ENCODE peak calls at places on chromosomes 4 and X, in seven cellular contexts. One of them, this sample, is unnamed.
A peak's percentile ranks its signal among the peaks of the same experiment; 100 is the strongest.

GRCh38 chr4:22072240-22072639 is 123.7 kb upstream of the KCNIP4 start:
- DNase-seq in SK-N-SH: no peak
- DNase-seq in K562: no peak
- DNase-seq in GM12878: no peak
- DNase-seq in GM12892: no peak
- DNase-seq in HepG2: no peak
- DNase-seq in H1: no peak
- DNase-seq in this sample: no peak

GRCh38 chrX:153411255-153411987 is at the start of gene ZFP92:
- DNase-seq in SK-N-SH: peak; percentile 88
- DNase-seq in K562: peak; percentile 88
- DNase-seq in GM12878: no peak
- DNase-seq in GM12892: peak; percentile 69
- DNase-seq in HepG2: no peak
- DNase-seq in H1: peak; percentile 48
- DNase-seq in this sample: peak; percentile 68

GRCh38 chr4:67083496-67083895 is 461.8 kb downstream of the CENPC start:
- DNase-seq in SK-N-SH: no peak
- DNase-seq in K562: no peak
- DNase-seq in GM12878: no peak
- DNase-seq in GM12892: no peak
- DNase-seq in HepG2: no peak
- DNase-seq in H1: no peak
- DNase-seq in this sample: no peak

GRCh38 chr4:88043001-88043400 is 35.6 kb downstream of the PKD2 start:
- DNase-seq in SK-N-SH: no peak
- DNase-seq in K562: no peak
- DNase-seq in GM12878: no peak
- DNase-seq in GM12892: no peak
- DNase-seq in HepG2: no peak
- DNase-seq in H1: no peak
- DNase-seq in this sample: no peak

GRCh38 chr4:105092768-105093167 is 53.9 kb upstream of the TET2 start:
- DNase-seq in SK-N-SH: no peak
- DNase-seq in K562: no peak
- DNase-seq in GM12878: no peak
- DNase-seq in GM12892: no peak
- DNase-seq in HepG2: no peak
- DNase-seq in H1: no peak
- DNase-seq in this sample: no peak

GRCh38 chr4:2794707-2795557 is 2.0 kb downstream of the SH3BP2 start:
- DNase-seq in SK-N-SH: no peak
- DNase-seq in K562: no peak
- DNase-seq in GM12878: no peak
- DNase-seq in GM12892: no peak
- DNase-seq in HepG2: no peak
- DNase-seq in H1: no peak
- DNase-seq in this sample: no peak

GRCh38 chr4:15963568-15963967 is 593 bp upstream of the FGFBP2 start:
- DNase-seq in SK-N-SH: peak; percentile 26
- DNase-seq in K562: no peak
- DNase-seq in GM12878: no peak
- DNase-seq in GM12892: peak; percentile 30
- DNase-seq in HepG2: no peak
- DNase-seq in H1: no peak
- DNase-seq in this sample: peak; percentile 30

GRCh38 chrX:104270916-104271512 is 16.3 kb upstream of the ESX1 start:
- DNase-seq in SK-N-SH: no peak
- DNase-seq in K562: peak; percentile 9
- DNase-seq in GM12878: no peak
- DNase-seq in GM12892: no peak
- DNase-seq in HepG2: peak; percentile 1
- DNase-seq in H1: peak; percentile 72
- DNase-seq in this sample: no peak

GRCh38 chr4:28548549-28548948 is 1687.9 kb downstream of the STIM2 start:
- DNase-seq in SK-N-SH: no peak
- DNase-seq in K562: no peak
- DNase-seq in GM12878: no peak
- DNase-seq in GM12892: no peak
- DNase-seq in HepG2: no peak
- DNase-seq in H1: no peak
- DNase-seq in this sample: no peak

GRCh38 chr4:98627883-98628282 is 30.5 kb downstream of the TSPAN5 start:
- DNase-seq in SK-N-SH: no peak
- DNase-seq in K562: no peak
- DNase-seq in GM12878: no peak
- DNase-seq in GM12892: no peak
- DNase-seq in HepG2: no peak
- DNase-seq in H1: no peak
- DNase-seq in this sample: no peak
- TF ChIP-seq TAF1 in SK-N-SH: no peak
- TF ChIP-seq TAF1 in K562: no peak
- TF ChIP-seq TAF1 in GM12878: no peak
- TF ChIP-seq TAF1 in GM12892: no peak
- TF ChIP-seq TAF1 in HepG2: no peak
- TF ChIP-seq TAF1 in H1: no peak
- TF ChIP-seq TAF1 in this sample: no peak

GRCh38 chrX:120819126-120819525 is 56.5 kb downstream of the CT47B1 start:
- DNase-seq in SK-N-SH: no peak
- DNase-seq in K562: no peak
- DNase-seq in GM12878: no peak
- DNase-seq in GM12892: no peak
- DNase-seq in HepG2: no peak
- DNase-seq in H1: no peak
- DNase-seq in this sample: no peak

DNA sequence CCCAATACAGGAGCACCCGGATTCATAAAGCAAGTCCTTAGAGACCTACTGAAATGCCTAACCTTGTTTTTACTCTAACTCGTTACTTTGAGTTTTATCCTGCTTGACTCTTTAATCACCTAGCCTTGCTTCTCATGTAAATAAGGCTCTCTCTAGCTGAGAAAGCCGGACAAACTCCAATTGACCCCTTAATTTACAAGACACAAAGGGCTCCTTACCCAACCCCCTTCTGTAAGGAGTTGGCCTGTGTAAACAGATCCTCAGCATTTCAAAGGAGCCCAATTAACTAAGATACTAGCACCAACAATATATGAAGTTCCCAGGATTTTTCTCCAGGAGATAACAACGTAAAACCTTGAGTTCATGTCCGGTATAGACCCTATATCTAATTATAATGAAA is 61.7 kb downstream of the CT47B1 start:
- DNase-seq in SK-N-SH: no peak
- DNase-seq in K562: no peak
- DNase-seq in GM12878: no peak
- DNase-seq in GM12892: no peak
- DNase-seq in HepG2: no peak
- DNase-seq in H1: no peak
- DNase-seq in this sample: no peak
- TF ChIP-seq POLR2AphosphoS5 in SK-N-SH: no peak
- TF ChIP-seq POLR2AphosphoS5 in K562: no peak
- TF ChIP-seq POLR2AphosphoS5 in GM12878: no peak
- TF ChIP-seq POLR2AphosphoS5 in GM12892: no peak
- TF ChIP-seq POLR2AphosphoS5 in HepG2: no peak
- TF ChIP-seq POLR2AphosphoS5 in H1: no peak
- TF ChIP-seq POLR2AphosphoS5 in this sample: no peak

GRCh38 chr4:185728886-185729285 is 83.1 kb downstream of the SORBS2 start:
- DNase-seq in SK-N-SH: no peak
- DNase-seq in K562: no peak
- DNase-seq in GM12878: no peak
- DNase-seq in GM12892: no peak
- DNase-seq in HepG2: no peak
- DNase-seq in H1: no peak
- DNase-seq in this sample: no peak

GRCh38 chr4:185730387-185730786 is 81.6 kb downstream of the SORBS2 start:
- DNase-seq in SK-N-SH: no peak
- DNase-seq in K562: peak; percentile 10
- DNase-seq in GM12878: no peak
- DNase-seq in GM12892: no peak
- DNase-seq in HepG2: no peak
- DNase-seq in H1: no peak
- DNase-seq in this sample: no peak

GRCh38 chr4:185734214-185734613 is 77.8 kb downstream of the SORBS2 start:
- DNase-seq in SK-N-SH: no peak
- DNase-seq in K562: no peak
- DNase-seq in GM12878: peak; percentile 79
- DNase-seq in GM12892: peak; percentile 37
- DNase-seq in HepG2: no peak
- DNase-seq in H1: no peak
- DNase-seq in this sample: peak; percentile 20

GRCh38 chr4:185729300-185729912 is 82.6 kb downstream of the SORBS2 start:
- DNase-seq in SK-N-SH: no peak
- DNase-seq in K562: no peak
- DNase-seq in GM12878: no peak
- DNase-seq in GM12892: no peak
- DNase-seq in HepG2: no peak
- DNase-seq in H1: no peak
- DNase-seq in this sample: no peak

DNA sequence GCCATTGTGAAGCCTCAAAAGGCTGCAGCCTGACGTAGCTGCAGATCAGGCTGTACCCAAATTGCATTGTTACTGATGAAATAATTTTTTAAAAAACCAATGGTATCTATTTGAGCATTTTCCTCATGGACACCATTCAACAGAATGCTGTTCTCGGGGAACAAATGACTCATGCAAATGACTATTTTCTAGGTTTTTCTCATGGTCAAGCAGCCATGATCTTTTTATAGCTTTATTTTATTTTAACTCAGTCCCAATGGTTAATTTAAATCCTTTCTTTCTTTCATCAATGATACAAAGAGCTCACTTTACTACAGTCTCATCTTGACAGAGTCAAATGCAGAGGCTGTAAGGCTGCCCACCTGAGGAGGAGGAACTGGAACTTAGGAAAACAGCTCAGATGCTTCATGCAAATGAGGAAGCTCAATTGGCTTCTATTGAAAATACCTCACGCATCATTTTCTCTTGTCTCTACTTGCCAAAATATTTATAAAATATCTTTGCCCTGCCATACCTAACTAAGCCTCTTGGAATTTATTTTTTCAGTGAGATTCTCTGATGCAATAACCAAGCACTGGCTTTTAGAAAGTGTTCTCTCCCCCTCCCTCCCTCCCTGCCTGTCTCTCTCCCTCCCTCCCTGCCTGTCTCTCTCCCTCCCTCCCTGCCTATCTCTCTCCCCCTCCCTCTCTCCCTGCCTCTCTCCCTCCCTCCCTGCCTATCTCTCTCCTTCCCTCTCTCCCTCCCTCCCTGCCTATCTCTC is 81.0 kb downstream of the SORBS2 start:
- DNase-seq in SK-N-SH: no peak
- DNase-seq in K562: no peak
- DNase-seq in GM12878: no peak
- DNase-seq in GM12892: no peak
- DNase-seq in HepG2: no peak
- DNase-seq in H1: no peak
- DNase-seq in this sample: no peak
- TF ChIP-seq TAF1 in SK-N-SH: no peak
- TF ChIP-seq TAF1 in K562: no peak
- TF ChIP-seq TAF1 in GM12878: no peak
- TF ChIP-seq TAF1 in GM12892: no peak
- TF ChIP-seq TAF1 in HepG2: no peak
- TF ChIP-seq TAF1 in H1: no peak
- TF ChIP-seq TAF1 in this sample: no peak

GRCh38 chr4:139668036-139668435 is 2.4 kb downstream of the MGST2 start:
- DNase-seq in SK-N-SH: no peak
- DNase-seq in K562: no peak
- DNase-seq in GM12878: no peak
- DNase-seq in GM12892: no peak
- DNase-seq in HepG2: no peak
- DNase-seq in H1: no peak
- DNase-seq in this sample: no peak

GRCh38 chr4:139666735-139667266 is 1.2 kb downstream of the MGST2 start:
- DNase-seq in SK-N-SH: no peak
- DNase-seq in K562: peak; percentile 63
- DNase-seq in GM12878: no peak
- DNase-seq in GM12892: no peak
- DNase-seq in HepG2: peak; percentile 47
- DNase-seq in H1: no peak
- DNase-seq in this sample: no peak

GRCh38 chr4:139664442-139664841 is 1.2 kb upstream of the MGST2 start:
- DNase-seq in SK-N-SH: no peak
- DNase-seq in K562: no peak
- DNase-seq in GM12878: no peak
- DNase-seq in GM12892: no peak
- DNase-seq in HepG2: no peak
- DNase-seq in H1: no peak
- DNase-seq in this sample: no peak

GRCh38 chr4:139665079-139665689 is 435 bp upstream of the MGST2 start:
- DNase-seq in SK-N-SH: no peak
- DNase-seq in K562: no peak
- DNase-seq in GM12878: no peak
- DNase-seq in GM12892: no peak
- DNase-seq in HepG2: no peak
- DNase-seq in H1: no peak
- DNase-seq in this sample: no peak

GRCh38 chr4:139665690-139666529 is at the start of gene MGST2:
- DNase-seq in SK-N-SH: peak; percentile 58
- DNase-seq in K562: peak; percentile 88
- DNase-seq in GM12878: no peak
- DNase-seq in GM12892: peak; percentile 40
- DNase-seq in HepG2: peak; percentile 98
- DNase-seq in H1: peak; percentile 66
- DNase-seq in this sample: peak; percentile 37
- TF ChIP-seq POLR2AphosphoS5 in SK-N-SH: peak; percentile 58
- TF ChIP-seq POLR2AphosphoS5 in K562: peak; percentile 62
- TF ChIP-seq POLR2AphosphoS5 in GM12878: peak; percentile 78
- TF ChIP-seq POLR2AphosphoS5 in GM12892: no peak
- TF ChIP-seq POLR2AphosphoS5 in HepG2: peak; percentile 87
- TF ChIP-seq POLR2AphosphoS5 in H1: peak; percentile 31
- TF ChIP-seq POLR2AphosphoS5 in this sample: no peak

DNA sequence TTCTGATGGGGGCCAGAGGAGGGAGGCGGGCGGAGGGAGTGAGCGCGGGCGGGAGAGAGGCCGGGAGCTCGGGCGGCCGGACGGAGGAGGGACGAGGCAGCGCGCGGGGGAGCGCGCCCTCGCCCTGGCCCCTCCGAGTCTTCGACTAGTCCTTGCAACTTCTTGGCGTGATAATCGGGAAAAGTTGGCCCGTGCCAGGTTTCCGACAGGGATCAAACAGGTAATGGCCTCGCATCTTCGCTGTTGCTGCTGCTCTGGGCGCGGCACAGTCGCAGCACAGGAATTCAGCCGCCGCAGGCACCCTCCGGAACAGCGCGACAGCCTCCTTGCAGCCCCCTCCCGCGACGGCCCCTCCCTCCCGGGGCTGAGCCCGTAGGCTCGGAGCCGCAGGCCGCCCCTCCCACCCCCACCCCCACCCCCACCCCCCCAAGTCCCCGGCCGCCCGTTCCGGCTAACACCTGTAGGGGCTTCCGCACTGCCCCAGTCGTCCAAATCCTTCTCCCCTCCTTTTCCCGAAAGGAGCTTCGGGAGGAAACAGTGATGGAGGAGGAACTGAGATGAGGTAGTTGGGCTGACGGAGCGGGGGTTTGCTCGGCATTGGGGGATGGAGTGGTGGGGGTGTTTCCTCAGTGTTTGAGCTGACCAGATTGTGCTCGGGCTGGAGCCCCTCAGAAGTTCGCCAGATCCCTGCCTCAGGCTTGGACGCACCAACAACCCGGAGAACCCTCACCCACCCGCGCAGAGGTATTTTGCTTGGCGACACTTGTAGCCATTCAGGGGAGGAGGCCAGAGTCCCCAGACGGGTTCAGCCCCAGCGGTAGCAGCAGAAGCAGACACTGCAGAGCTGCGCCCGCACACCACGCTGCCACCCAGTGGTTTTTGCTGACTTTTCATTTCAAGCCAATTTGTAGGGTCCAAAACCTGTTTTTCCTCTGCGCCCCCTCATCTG is at the start of gene FGF13:
- DNase-seq in SK-N-SH: peak; percentile 35
- DNase-seq in K562: no peak
- DNase-seq in GM12878: no peak
- DNase-seq in GM12892: peak; percentile 11
- DNase-seq in HepG2: peak; percentile 0
- DNase-seq in H1: peak; percentile 60
- DNase-seq in this sample: no peak
- TF ChIP-seq TAF1 in SK-N-SH: no peak
- TF ChIP-seq TAF1 in K562: no peak
- TF ChIP-seq TAF1 in GM12878: no peak
- TF ChIP-seq TAF1 in GM12892: no peak
- TF ChIP-seq TAF1 in HepG2: no peak
- TF ChIP-seq TAF1 in H1: peak; percentile 39
- TF ChIP-seq TAF1 in this sample: no peak